ENCODE peak calls at places on chromosomes 11 and 22, in nine cellular contexts. One of them, this sample, is unnamed.

GRCh38 chr11:48041877-48042698 is 61.7 kb downstream of the PTPRJ start:
- DNase-seq in heart left ventricle: no peak
- DNase-seq in right atrium auricular region: no peak
- DNase-seq in glutamatergic neuron: no peak
- DNase-seq in iris pigment epithelial cell: no peak
- DNase-seq in AG09309: no peak
- DNase-seq in hypothalamus: no peak
- DNase-seq in kidney glomerular epithelial cell: no peak
- DNase-seq in mucosa of gallbladder: no peak
- DNase-seq in this sample: no peak

GRCh38 chr11:58576792-58577440 is 1.3 kb upstream of the LPXN start:
- DNase-seq in right atrium auricular region: no peak
- DNase-seq in heart left ventricle: no peak
- DNase-seq in iris pigment epithelial cell: peak
- DNase-seq in hypothalamus: no peak
- DNase-seq in mucosa of gallbladder: no peak
- DNase-seq in glutamatergic neuron: no peak
- DNase-seq in kidney glomerular epithelial cell: peak
- DNase-seq in AG09309: no peak
- DNase-seq in this sample: no peak

GRCh38 chr22:44088976-44089570 is 65.0 kb downstream of the PARVB start:
- DNase-seq in mucosa of gallbladder: peak
- DNase-seq in hypothalamus: peak
- DNase-seq in iris pigment epithelial cell: peak
- DNase-seq in right atrium auricular region: no peak
- DNase-seq in AG09309: peak
- DNase-seq in glutamatergic neuron: no peak
- DNase-seq in kidney glomerular epithelial cell: peak
- DNase-seq in heart left ventricle: peak
- DNase-seq in this sample: peak

GRCh38 chr11:32225491-32226285 is 134.8 kb downstream of the RCN1 start:
- DNase-seq in AG09309: no peak
- DNase-seq in iris pigment epithelial cell: no peak
- DNase-seq in right atrium auricular region: no peak
- DNase-seq in hypothalamus: no peak
- DNase-seq in mucosa of gallbladder: no peak
- DNase-seq in glutamatergic neuron: no peak
- DNase-seq in kidney glomerular epithelial cell: no peak
- DNase-seq in heart left ventricle: no peak
- DNase-seq in this sample: no peak

GRCh38 chr22:17217179-17217578 is 2.1 kb downstream of the ADA2 start:
- DNase-seq in mucosa of gallbladder: no peak
- DNase-seq in hypothalamus: no peak
- DNase-seq in iris pigment epithelial cell: no peak
- DNase-seq in AG09309: no peak
- DNase-seq in heart left ventricle: no peak
- DNase-seq in right atrium auricular region: no peak
- DNase-seq in glutamatergic neuron: no peak
- DNase-seq in kidney glomerular epithelial cell: no peak
- DNase-seq in this sample: no peak

GRCh38 chr11:129106788-129107187 is 85.3 kb downstream of the ARHGAP32 start:
- DNase-seq in glutamatergic neuron: no peak
- DNase-seq in iris pigment epithelial cell: no peak
- DNase-seq in right atrium auricular region: no peak
- DNase-seq in heart left ventricle: no peak
- DNase-seq in mucosa of gallbladder: no peak
- DNase-seq in hypothalamus: no peak
- DNase-seq in kidney glomerular epithelial cell: no peak
- DNase-seq in AG09309: no peak
- DNase-seq in this sample: no peak

GRCh38 chr11:28671326-28671725 is 563.1 kb downstream of the METTL15 start:
- DNase-seq in iris pigment epithelial cell: no peak
- DNase-seq in glutamatergic neuron: no peak
- DNase-seq in right atrium auricular region: no peak
- DNase-seq in AG09309: no peak
- DNase-seq in hypothalamus: no peak
- DNase-seq in heart left ventricle: no peak
- DNase-seq in kidney glomerular epithelial cell: no peak
- DNase-seq in mucosa of gallbladder: no peak
- DNase-seq in this sample: no peak

GRCh38 chr11:9214765-9215164 is 50.4 kb downstream of the DENND5A start:
- DNase-seq in iris pigment epithelial cell: peak
- DNase-seq in hypothalamus: no peak
- DNase-seq in kidney glomerular epithelial cell: no peak
- DNase-seq in heart left ventricle: no peak
- DNase-seq in right atrium auricular region: no peak
- DNase-seq in glutamatergic neuron: no peak
- DNase-seq in AG09309: no peak
- DNase-seq in mucosa of gallbladder: no peak
- DNase-seq in this sample: no peak

GRCh38 chr11:32374261-32374711 is 61.1 kb downstream of the WT1 start:
- DNase-seq in right atrium auricular region: no peak
- DNase-seq in hypothalamus: no peak
- DNase-seq in iris pigment epithelial cell: peak
- DNase-seq in heart left ventricle: no peak
- DNase-seq in glutamatergic neuron: peak
- DNase-seq in kidney glomerular epithelial cell: no peak
- DNase-seq in AG09309: no peak
- DNase-seq in mucosa of gallbladder: no peak
- DNase-seq in this sample: no peak

GRCh38 chr22:30211124-30211820 is 35.3 kb downstream of the LIF start:
- DNase-seq in iris pigment epithelial cell: no peak
- DNase-seq in right atrium auricular region: no peak
- DNase-seq in kidney glomerular epithelial cell: no peak
- DNase-seq in heart left ventricle: no peak
- DNase-seq in mucosa of gallbladder: no peak
- DNase-seq in hypothalamus: no peak
- DNase-seq in glutamatergic neuron: no peak
- DNase-seq in AG09309: no peak
- DNase-seq in this sample: no peak

GRCh38 chr22:45632791-45633515 is 38.7 kb upstream of the ATXN10 start:
- DNase-seq in iris pigment epithelial cell: no peak
- DNase-seq in mucosa of gallbladder: peak
- DNase-seq in kidney glomerular epithelial cell: peak
- DNase-seq in glutamatergic neuron: no peak
- DNase-seq in hypothalamus: no peak
- DNase-seq in heart left ventricle: no peak
- DNase-seq in AG09309: no peak
- DNase-seq in right atrium auricular region: no peak
- DNase-seq in this sample: no peak

GRCh38 chr11:1838426-1839131 is at the start of gene TNNI2:
- DNase-seq in glutamatergic neuron: peak
- DNase-seq in mucosa of gallbladder: no peak
- DNase-seq in hypothalamus: no peak
- DNase-seq in kidney glomerular epithelial cell: no peak
- DNase-seq in heart left ventricle: peak
- DNase-seq in AG09309: no peak
- DNase-seq in iris pigment epithelial cell: no peak
- DNase-seq in right atrium auricular region: no peak
- DNase-seq in this sample: peak

GRCh38 chr11:35272391-35272821 is 133.4 kb downstream of the CD44 start:
- DNase-seq in kidney glomerular epithelial cell: no peak
- DNase-seq in heart left ventricle: no peak
- DNase-seq in mucosa of gallbladder: no peak
- DNase-seq in hypothalamus: no peak
- DNase-seq in iris pigment epithelial cell: no peak
- DNase-seq in AG09309: no peak
- DNase-seq in glutamatergic neuron: no peak
- DNase-seq in right atrium auricular region: no peak
- DNase-seq in this sample: no peak